ENCODE peak calls at places on chromosomes 3 and 15, in four cellular contexts. A is K562, U is H1, G is GM12878. Z is an unnamed sample.

GRCh38 chr15:28907338-28907961 is 21.7 kb downstream of the APBA2 start:
- DNase-seq in G (no peak), A (no peak), U (no peak), Z (no peak)

GRCh38 chr3:65548848-65549625 is 489.7 kb downstream of the MAGI1 start:
- DNase-seq in G (no peak), A (no peak), U (no peak), Z (peak; percentile 9)

GRCh38 chr15:48993411-48993810 is 29.7 kb upstream of the SHC4 start:
- DNase-seq in U (no peak), A (no peak), G (no peak), Z (no peak)

GRCh38 chr15:97473615-97474014 is 486.9 kb upstream of the ARRDC4 start:
- DNase-seq in A (no peak), G (no peak), U (no peak), Z (no peak)

GRCh38 chr15:91183630-91184029 is 83.6 kb downstream of the SV2B start:
- DNase-seq in G (no peak), A (no peak), U (no peak), Z (no peak)

GRCh38 chr3:183548262-183548769 is 7.2 kb downstream of the KLHL6 start:
- DNase-seq in A (no peak), G (no peak), U (peak; percentile 46), Z (no peak)

GRCh38 chr3:18732474-18732873 is 307.3 kb upstream of the SATB1 start:
- DNase-seq in A (no peak), G (no peak), U (no peak), Z (no peak)

GRCh38 chr3:117557469-117557868 is 847.9 kb downstream of the TUSC7 start:
- DNase-seq in A (no peak), G (no peak), U (no peak), Z (no peak)

GRCh38 chr15:75369897-75370581 is 1.6 kb upstream of the MAN2C1 start:
- DNase-seq in A (no peak), U (no peak), G (no peak), Z (peak; percentile 52)

GRCh38 chr3:60588806-60589205 is 662.4 kb downstream of the FHIT start:
- DNase-seq in G (no peak), U (no peak), A (no peak), Z (no peak)

GRCh38 chr15:27527490-27528067 is 556.6 kb downstream of the GABRG3 start:
- DNase-seq in A (no peak), G (no peak), U (no peak), Z (peak; percentile 1)

DNA sequence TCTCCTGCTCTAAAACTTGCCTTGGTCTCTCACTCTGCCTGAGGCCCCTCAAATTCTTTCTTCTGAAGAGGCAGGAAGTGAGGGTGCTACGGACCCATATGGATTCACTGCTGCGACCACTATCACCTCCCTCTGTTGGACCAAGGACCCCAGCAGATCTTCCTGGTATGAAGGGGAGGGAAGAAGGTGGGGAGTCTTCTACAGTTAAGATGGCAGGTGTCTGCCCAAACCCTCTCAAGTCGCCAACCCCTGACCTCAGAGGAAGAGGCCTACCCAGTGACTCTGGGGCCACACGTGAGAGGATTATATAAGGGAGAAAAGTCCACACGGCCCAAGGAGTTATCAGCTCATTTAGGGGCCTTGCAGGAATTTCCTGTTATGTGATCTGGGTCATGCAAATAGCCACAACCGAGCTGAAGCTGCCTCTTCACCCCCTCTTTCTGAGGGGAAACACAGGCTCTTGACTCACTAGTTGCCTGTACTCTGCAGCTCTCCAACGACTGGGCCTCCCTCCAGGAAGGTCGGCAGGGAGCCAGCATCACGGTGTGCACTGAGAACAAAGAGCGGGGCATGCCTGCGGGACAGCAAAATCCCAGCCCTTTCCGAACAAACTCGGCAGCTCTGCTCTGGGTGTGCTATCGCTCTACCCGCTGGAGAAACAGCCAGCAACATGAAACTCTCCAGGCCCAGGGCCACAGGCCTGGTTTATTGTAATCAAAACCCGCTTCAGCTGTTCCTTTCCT is 116.0 kb downstream of the XXYLT1 start:
- DNase-seq in U (no peak), G (no peak), A (peak; percentile 57), Z (peak; percentile 91)
- TF ChIP-seq BRCA1 in U (no peak), G (no peak), A (no peak), Z (no peak)

GRCh38 chr15:31974855-31975421 is 55.4 kb upstream of the CHRNA7 start:
- DNase-seq in G (no peak), U (no peak), A (peak; percentile 47), Z (peak; percentile 25)
- TF ChIP-seq BRCA1 in G (no peak), U (no peak), A (no peak), Z (no peak)

DNA sequence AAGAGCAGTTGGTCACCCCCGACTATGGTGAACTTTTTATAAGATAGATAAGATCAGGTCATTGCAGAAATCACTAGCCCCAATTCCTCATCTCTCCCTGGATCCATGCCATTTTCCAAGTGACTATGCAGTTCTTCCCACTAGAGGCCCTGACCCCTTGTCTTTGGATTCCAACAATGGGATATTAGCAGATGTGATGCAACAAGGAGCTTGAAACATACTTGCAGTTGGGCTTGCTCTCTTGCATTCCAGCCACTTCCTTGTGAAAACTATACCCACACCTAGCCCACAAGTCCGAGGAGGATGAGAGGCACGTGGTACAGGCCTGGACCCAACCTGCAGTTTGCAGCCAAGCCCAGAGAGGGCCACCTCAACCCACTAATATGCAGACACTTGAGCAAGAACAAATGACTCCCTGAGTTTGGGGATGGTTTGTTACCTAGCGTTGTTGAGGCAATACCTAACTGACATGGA is 60.6 kb downstream of the SUCLG2 start:
- DNase-seq in U (peak; percentile 13), G (no peak), A (peak; percentile 8), Z (peak; percentile 14)
- TF ChIP-seq BRCA1 in U (no peak), G (no peak), A (no peak), Z (no peak)

GRCh38 chr3:72582211-72582878 is 265.9 kb downstream of the SHQ1 start:
- DNase-seq in G (peak; percentile 76), A (no peak), U (no peak), Z (peak; percentile 79)
- TF ChIP-seq BRCA1 in G (no peak), A (no peak), U (no peak), Z (no peak)

GRCh38 chr15:46442901-46443590 is 808.2 kb downstream of the SQOR start:
- DNase-seq in G (no peak), A (no peak), U (no peak), Z (no peak)
- TF ChIP-seq BRCA1 in G (no peak), A (no peak), U (no peak), Z (no peak)

Z was measured in HepG2.